ENCODE peak calls at places on chromosomes 1 and 21, in ten cellular contexts. R is CD8-positive, alpha-beta memory T cell; G is left ventricle myocardium inferior; L is effector memory CD8-positive, alpha-beta T cell; F is RWPE1; J is sciatic nerve; N is body of pancreas; V is lower lobe of right lung; D is psoas muscle; Q is mesenteric fat pad. H is an unnamed sample.

GRCh38 chr1:238258510-238258909 is 367.8 kb upstream of the ZP4 start:
- DNase-seq in D (no peak), N (no peak), J (no peak), L (no peak), V (no peak), F (no peak), R (no peak), Q (no peak), G (no peak), H (no peak)

GRCh38 chr1:208213786-208214185 is 30.4 kb downstream of the PLXNA2 start:
- DNase-seq in R (no peak), Q (no peak), J (no peak), N (no peak), L (no peak), G (no peak), D (no peak), F (no peak), V (no peak), H (no peak)

GRCh38 chr1:66403031-66403731 is 130.8 kb upstream of the SGIP1 start:
- DNase-seq in D (no peak), R (no peak), Q (no peak), J (no peak), F (no peak), L (no peak), V (no peak), N (no peak), G (no peak), H (no peak)

GRCh38 chr1:115929846-115930245 is 46.5 kb upstream of the SLC22A15 start:
- DNase-seq in R (no peak), Q (no peak), D (no peak), L (no peak), G (no peak), V (no peak), J (no peak), F (peak; percentile 38), N (no peak), H (no peak)

GRCh38 chr1:230176871-230177411 is 109.9 kb downstream of the GALNT2 start:
- DNase-seq in R (no peak), Q (no peak), G (peak; percentile 80), D (peak; percentile 73), J (peak; percentile 80), V (no peak), N (peak; percentile 87), F (no peak), L (no peak), H (no peak)

GRCh38 chr1:1062364-1063163 is 11.5 kb downstream of the RNF223 start:
- DNase-seq in V (no peak), L (no peak), Q (no peak), D (no peak), F (no peak), R (no peak), G (no peak), N (no peak), J (no peak), H (no peak)

GRCh38 chr1:21308847-21309652 is 18.8 kb upstream of the ECE1 start:
- DNase-seq in D (no peak), R (no peak), Q (no peak), J (no peak), N (peak; percentile 78), V (no peak), G (no peak), L (no peak), F (peak; percentile 38), H (peak; percentile 86)

GRCh38 chr1:118842462-118843201 is 145.5 kb downstream of the TBX15 start:
- DNase-seq in Q (no peak), L (no peak), R (no peak), V (peak; percentile 68), J (no peak), G (no peak), N (no peak), D (no peak), F (no peak), H (no peak)

GRCh38 chr1:156748670-156749428 is 2.6 kb downstream of the HDGF start:
- DNase-seq in Q (no peak), J (no peak), L (no peak), F (no peak), N (peak; percentile 60), V (peak; percentile 73), D (peak; percentile 68), G (peak; percentile 55), R (no peak), H (peak; percentile 85)

GRCh38 chr1:10232213-10232612 is 21.8 kb downstream of the KIF1B start:
- DNase-seq in N (no peak), J (no peak), F (no peak), Q (no peak), D (no peak), L (no peak), R (no peak), V (no peak), G (no peak), H (no peak)

GRCh38 chr1:82542766-82543165 is 742.0 kb downstream of the ADGRL2 start:
- DNase-seq in J (no peak), N (no peak), V (no peak), F (no peak), G (no peak), L (no peak), R (no peak), Q (no peak), D (no peak), H (no peak)

GRCh38 chr1:204089044-204089751 is 16.3 kb downstream of the SOX13 start:
- DNase-seq in J (no peak), Q (no peak), R (no peak), F (peak; percentile 54), V (no peak), N (peak; percentile 37), G (no peak), D (peak; percentile 68), L (no peak), H (no peak)

GRCh38 chr1:52877554-52877953 is 35.0 kb downstream of the ZYG11A start:
- DNase-seq in V (no peak), L (no peak), N (no peak), G (no peak), F (no peak), Q (no peak), J (no peak), R (no peak), D (no peak), H (no peak)

GRCh38 chr1:50880373-50880772 is 79.7 kb downstream of the FAF1 start:
- DNase-seq in N (peak; percentile 73), L (no peak), J (no peak), D (no peak), Q (no peak), R (no peak), F (no peak), G (no peak), V (no peak), H (no peak)

GRCh38 chr1:42392923-42393848 is 12.6 kb downstream of the RIMKLA start:
- DNase-seq in F (no peak), R (no peak), L (no peak), Q (no peak), V (no peak), G (no peak), N (no peak), J (no peak), D (no peak), H (no peak)

GRCh38 chr1:41611068-41611931 is 126.8 kb upstream of the EDN2 start:
- DNase-seq in V (no peak), L (no peak), N (no peak), Q (peak; percentile 39), D (no peak), J (no peak), G (no peak), F (no peak), R (no peak), H (no peak)

GRCh38 chr21:45069085-45069484 is 5.3 kb upstream of the ADARB1 start:
- DNase-seq in F (no peak), V (no peak), D (no peak), G (no peak), J (no peak), R (no peak), N (no peak), Q (no peak), L (no peak), H (no peak)

GRCh38 chr1:7783178-7783711 is 846 bp upstream of the PER3 start:
- DNase-seq in N (peak; percentile 79), D (peak; percentile 77), L (no peak), G (peak; percentile 83), R (no peak), V (peak; percentile 88), J (peak; percentile 86), Q (peak; percentile 91), F (peak; percentile 71), H (peak; percentile 45)

GRCh38 chr1:33152685-33153432 is 29.0 kb downstream of the TRIM62 start:
- DNase-seq in Q (no peak), F (no peak), D (peak; percentile 76), R (no peak), N (peak; percentile 41), G (peak; percentile 91), J (peak; percentile 68), L (no peak), V (no peak), H (no peak)

GRCh38 chr1:104028670-104029069 is 279.0 kb downstream of the AMY1C start:
- DNase-seq in J (no peak), V (no peak), G (no peak), R (no peak), D (no peak), N (no peak), L (no peak), Q (no peak), F (no peak), H (no peak)

GRCh38 chr1:21930629-21931170 is 6.4 kb downstream of the HSPG2 start:
- DNase-seq in N (no peak), J (no peak), L (no peak), F (no peak), R (no peak), G (no peak), Q (no peak), V (no peak), D (no peak), H (no peak)

GRCh38 chr1:224696891-224697765 is 81.0 kb downstream of the CNIH3 start:
- DNase-seq in L (no peak), G (no peak), V (no peak), Q (no peak), D (no peak), N (no peak), R (no peak), J (no peak), F (peak; percentile 38), H (peak; percentile 22)

GRCh38 chr1:196148367-196148970 is 459.8 kb downstream of the KCNT2 start:
- DNase-seq in L (no peak), D (no peak), Q (no peak), R (no peak), G (no peak), V (no peak), N (no peak), J (no peak), F (peak; percentile 32), H (peak; percentile 42)

GRCh38 chr1:195096051-195096521 is 1512.2 kb downstream of the KCNT2 start:
- DNase-seq in V (no peak), J (no peak), R (no peak), Q (no peak), G (no peak), L (no peak), F (no peak), N (no peak), D (no peak), H (no peak)

GRCh38 chr1:22710688-22711024 is at the start of gene EPHB2:
- DNase-seq in Q (no peak), G (peak; percentile 34), R (no peak), D (peak; percentile 70), F (peak; percentile 68), J (no peak), L (no peak), N (peak; percentile 65), V (no peak), H (peak; percentile 9)

GRCh38 chr1:89065077-89065868 is at the start of gene GBP1:
- DNase-seq in V (no peak), N (no peak), G (no peak), F (peak; percentile 57), J (no peak), Q (no peak), R (no peak), D (no peak), L (peak; percentile 20), H (peak; percentile 60)

GRCh38 chr1:59390307-59390706 is 93.4 kb downstream of the FGGY start:
- DNase-seq in R (no peak), V (no peak), N (no peak), Q (no peak), L (no peak), D (no peak), F (no peak), J (no peak), G (no peak), H (no peak)

GRCh38 chr1:39116868-39117728 is 87.4 kb upstream of the MACF1 start:
- DNase-seq in N (no peak), Q (no peak), R (no peak), D (no peak), G (no peak), V (no peak), F (no peak), L (no peak), J (no peak), H (no peak)

H was measured in RCC 7860.